ENCODE peak calls at places on chromosomes 2 and 18, in five cellular contexts. M is tibial nerve, W is GM23338, S is Panc1, Y is mammary epithelial cell. U is an unnamed sample. For H3K36me3, the result is how much of the 10 kb centered on the place peaks cover.

GRCh38 chr2:65545818-65546217 is 113.4 kb upstream of the SPRED2 start:
- DNase-seq in M (no peak), W (no peak), S (peak), Y (peak), U (peak)

GRCh38 chr2:9382604-9383235 is 40.6 kb downstream of the ITGB1BP1 start:
- DNase-seq in M (no peak), W (no peak), S (no peak), Y (no peak), U (no peak)

GRCh38 chr2:15652316-15653276 is 60.9 kb downstream of the DDX1 start:
- DNase-seq in M (no peak), W (no peak), S (no peak), Y (no peak), U (no peak)

GRCh38 chr2:163652741-163653140 is 83.1 kb downstream of the FIGN start:
- DNase-seq in M (no peak), W (no peak), S (no peak), Y (no peak), U (no peak)

GRCh38 chr18:73707035-73707434 is 440.6 kb downstream of the FBXO15 start:
- DNase-seq in M (no peak), W (no peak), S (no peak), Y (no peak), U (no peak)

GRCh38 chr2:215950009-215950408 is 63.3 kb downstream of the MREG start:
- DNase-seq in M (no peak), W (peak), S (no peak), Y (peak), U (peak)

GRCh38 chr2:230691005-230691647 is 21.5 kb upstream of the CAB39 start:
- DNase-seq in M (no peak), W (peak), S (no peak), Y (peak), U (peak)

GRCh38 chr2:163171786-163172549 is 333.4 kb upstream of the KCNH7 start:
- DNase-seq in M (no peak), W (peak), S (no peak), Y (peak), U (no peak)

GRCh38 chr18:24014062-24014985 is at the start of gene TTC39C:
- DNase-seq in M (peak), W (peak), S (no peak), Y (peak), U (no peak)

GRCh38 chr2:152036611-152037469 is 62.0 kb downstream of the CACNB4 start:
- DNase-seq in M (peak), W (peak), S (peak), Y (peak), U (no peak)

GRCh38 chr2:27943138-27943537 is 52.6 kb downstream of the BABAM2 start:
- DNase-seq in M (no peak), W (peak), S (no peak), Y (no peak), U (no peak)

GRCh38 chr18:69674292-69674877 is 273.3 kb downstream of the CD226 start:
- DNase-seq in M (no peak), W (no peak), S (no peak), Y (no peak), U (no peak)

GRCh38 chr2:117299451-117299850 is 515.0 kb upstream of the DDX18 start:
- DNase-seq in M (no peak), W (no peak), S (no peak), Y (no peak), U (no peak)

GRCh38 chr2:174181368-174181767 is 67.0 kb downstream of the OLA1 start:
- DNase-seq in M (no peak), W (no peak), S (no peak), Y (no peak), U (no peak)

GRCh38 chr2:128548461-128548891 is 229.8 kb upstream of the HS6ST1 start:
- DNase-seq in M (no peak), W (no peak), S (no peak), Y (no peak), U (no peak)

GRCh38 chr2:224359569-224359968 is 42.3 kb downstream of the FAM124B start:
- DNase-seq in M (no peak), W (peak), S (no peak), Y (no peak), U (no peak)

GRCh38 chr2:128286905-128287779 is 31.5 kb downstream of the HS6ST1 start:
- DNase-seq in M (no peak), W (no peak), S (no peak), Y (no peak), U (no peak)

GRCh38 chr2:8378016-8378810 is 303.6 kb upstream of the ID2 start:
- DNase-seq in M (no peak), W (no peak), S (no peak), Y (no peak), U (no peak)

GRCh38 chr2:191869178-191869577 is 22.3 kb upstream of the CAVIN2 start:
- DNase-seq in M (no peak), W (peak), S (no peak), Y (no peak), U (no peak)

GRCh38 chr2:24421668-24422067 is 61.3 kb upstream of the ITSN2 start:
- DNase-seq in M (peak), W (peak), S (no peak), Y (peak), U (no peak)

GRCh38 chr2:148020036-148020357 is 540 bp downstream of the ORC4 start:
- DNase-seq in M (no peak), W (no peak), S (no peak), Y (no peak), U (no peak)

GRCh38 chr2:227602358-227602757 is 3.7 kb downstream of the SCYGR2 start:
- DNase-seq in M (no peak), W (no peak), S (no peak), Y (no peak), U (no peak)

GRCh38 chr2:225337183-225337582 is 62.3 kb upstream of the NYAP2 start:
- DNase-seq in M (no peak), W (peak), S (no peak), Y (no peak), U (peak)

GRCh38 chr2:58620896-58621295 is 379.8 kb upstream of the FANCL start:
- DNase-seq in M (no peak), W (no peak), S (no peak), Y (no peak), U (no peak)

GRCh38 chr2:156826342-156826933 is 390.3 kb downstream of the GPD2 start:
- DNase-seq in M (no peak), W (no peak), S (no peak), Y (peak), U (peak)

GRCh38 chr2:37993135-37993534 is 68.0 kb downstream of the RMDN2 start:
- DNase-seq in M (no peak), W (peak), S (no peak), Y (no peak), U (no peak)

GRCh38 chr2:14401838-14402237 is 230.7 kb upstream of the LRATD1 start:
- DNase-seq in M (no peak), W (peak), S (no peak), Y (no peak), U (peak)

GRCh38 chr2:203583696-203584095 is 48.6 kb upstream of the RAPH1 start:
- DNase-seq in M (no peak), W (no peak), S (peak), Y (peak), U (peak)

GRCh38 chr2:105403785-105404698 is 5.2 kb upstream of the FHL2 start:
- DNase-seq in M (no peak), W (peak), S (peak), Y (peak), U (peak)

DNA sequence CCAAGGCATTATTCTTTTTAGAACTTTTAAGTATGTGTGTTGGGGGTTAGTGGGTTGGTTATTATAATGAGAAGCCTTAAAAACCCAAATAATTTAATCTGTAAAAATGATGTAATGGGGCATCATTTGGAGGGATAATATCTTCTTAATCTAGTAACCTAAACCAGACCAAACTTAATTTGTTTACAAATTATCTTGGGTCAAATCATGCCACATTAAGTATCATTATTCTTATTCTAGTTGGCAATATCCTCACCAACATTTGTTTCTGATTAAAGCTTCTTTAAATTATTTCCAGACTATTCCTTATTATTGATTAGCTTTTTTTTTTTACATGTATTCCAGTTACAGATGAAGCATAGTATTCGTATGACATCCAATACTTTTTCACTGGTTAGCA is 85.5 kb upstream of the VWC2L start:
- DNase-seq in M (no peak), W (no peak), S (no peak), Y (no peak), U (no peak)
- H3K4me3 ChIP-seq in M (no peak), W (no peak), S (no peak), Y (no peak), U (no peak)

GRCh38 chr2:110667061-110667460 is 10.8 kb downstream of the BUB1 start:
- DNase-seq in M (no peak), W (no peak), S (no peak), Y (no peak), U (no peak)

GRCh38 chr2:110662560-110662959 is 15.3 kb downstream of the BUB1 start:
- DNase-seq in M (no peak), W (no peak), S (no peak), Y (no peak), U (no peak)

GRCh38 chr2:110659248-110659647 is 18.6 kb downstream of the BUB1 start:
- DNase-seq in M (no peak), W (no peak), S (no peak), Y (no peak), U (no peak)

GRCh38 chr2:110660558-110660957 is 17.3 kb downstream of the BUB1 start:
- DNase-seq in M (no peak), W (no peak), S (no peak), Y (no peak), U (no peak)

GRCh38 chr2:110664135-110664534 is 13.7 kb downstream of the BUB1 start:
- DNase-seq in M (no peak), W (no peak), S (no peak), Y (no peak), U (no peak)
- H3K36me3 ChIP-seq in M (under half), W (half or more), S (half or more), Y (under half), U (under half)

GRCh38 chr2:44388877-44389276 is 27.1 kb downstream of the CAMKMT start:
- DNase-seq in M (no peak), W (no peak), S (no peak), Y (no peak), U (no peak)

GRCh38 chr2:44392338-44392943 is 30.7 kb downstream of the CAMKMT start:
- DNase-seq in M (peak), W (peak), S (peak), Y (peak), U (no peak)

DNA sequence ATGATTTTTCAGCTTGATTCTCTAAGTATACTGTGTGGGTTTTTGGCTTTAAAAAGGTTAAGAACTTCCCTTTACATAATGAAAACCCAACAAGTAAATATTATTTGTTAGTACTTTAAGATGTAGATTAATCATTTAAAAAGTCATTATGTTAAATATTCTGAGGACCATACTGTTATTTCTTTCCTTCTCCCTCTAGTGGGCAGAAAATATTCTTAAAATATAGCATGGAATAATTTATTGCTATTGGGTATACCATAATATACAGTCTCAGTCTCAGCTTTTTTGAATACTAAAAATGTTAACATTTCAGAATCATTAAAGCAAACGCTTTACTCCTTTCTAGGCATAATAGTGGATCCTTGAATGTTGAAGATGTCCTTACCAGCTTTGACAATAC is 28.1 kb downstream of the CAMKMT start:
- DNase-seq in M (no peak), W (no peak), S (no peak), Y (no peak), U (no peak)
- TF ChIP-seq CTCF in M (no peak), W (no peak), S (peak), Y (peak), U (peak)

GRCh38 chr2:20574423-20574911 is 76.4 kb downstream of the HS1BP3 start:
- DNase-seq in M (no peak), W (no peak), S (no peak), Y (no peak), U (no peak)

GRCh38 chr2:20574930-20575329 is 76.0 kb downstream of the HS1BP3 start:
- DNase-seq in M (no peak), W (no peak), S (no peak), Y (no peak), U (no peak)

GRCh38 chr2:20575414-20575813 is 75.5 kb downstream of the HS1BP3 start:
- DNase-seq in M (no peak), W (no peak), S (no peak), Y (no peak), U (no peak)

GRCh38 chr2:20576598-20577115 is 74.2 kb downstream of the HS1BP3 start:
- DNase-seq in M (no peak), W (no peak), S (no peak), Y (no peak), U (no peak)

DNA sequence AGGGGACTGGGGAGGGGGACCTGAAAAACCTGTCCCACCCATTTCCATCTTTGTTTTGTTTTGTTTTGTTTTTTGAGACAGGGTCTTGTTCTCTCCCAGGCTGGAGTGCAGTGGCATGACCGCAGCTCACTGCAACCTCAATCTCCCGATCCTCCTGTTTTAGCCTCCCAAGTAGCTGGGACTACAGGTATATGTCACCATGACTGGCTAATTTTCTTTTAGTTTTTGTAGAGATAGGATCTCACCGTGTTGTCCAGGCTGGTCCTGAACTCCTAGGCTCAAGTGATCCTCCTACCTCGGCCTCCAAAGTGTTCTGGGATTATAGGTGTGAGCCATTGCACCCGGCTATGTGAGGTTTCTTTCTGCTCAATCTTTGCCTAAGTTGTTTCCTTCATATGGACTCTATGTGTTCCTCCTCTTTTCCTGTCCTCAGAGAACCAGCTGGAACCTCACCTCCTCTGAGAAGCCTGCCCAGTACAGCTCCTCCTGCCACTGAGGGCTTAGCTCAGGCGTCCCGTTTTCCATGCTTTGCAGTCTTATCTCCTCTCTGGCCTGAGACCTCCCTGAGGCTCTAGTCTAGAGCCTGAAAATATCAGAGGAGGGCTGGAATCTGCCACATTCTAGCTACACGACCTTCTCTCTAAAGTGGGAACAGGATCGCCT is 74.8 kb downstream of the HS1BP3 start:
- DNase-seq in M (no peak), W (no peak), S (no peak), Y (no peak), U (no peak)
- H3K4me3 ChIP-seq in M (no peak), W (no peak), S (no peak), Y (no peak), U (no peak)

DNA sequence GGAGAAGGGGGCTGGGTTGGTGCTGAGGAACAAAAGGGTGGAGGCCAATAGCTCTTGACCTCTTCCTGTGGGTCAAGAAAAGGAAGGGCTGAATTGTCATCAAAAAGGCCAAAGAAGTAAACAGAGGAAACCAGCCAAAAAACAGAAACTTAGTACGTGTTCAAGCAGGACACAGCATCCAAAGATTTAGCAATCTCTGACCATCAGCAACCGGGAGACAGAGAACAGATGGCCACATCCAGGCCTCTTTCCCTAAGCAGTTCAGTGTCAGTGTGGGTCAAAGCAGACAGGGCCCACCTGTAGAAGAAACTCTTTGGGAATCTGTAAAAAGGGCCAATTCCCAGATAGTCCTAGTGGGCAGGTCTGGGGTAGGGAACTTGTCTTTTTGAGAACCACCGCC is 2.8 kb downstream of the DNPEP start:
- DNase-seq in M (no peak), W (no peak), S (no peak), Y (no peak), U (no peak)
- H3K36me3 ChIP-seq in M (half or more), W (under half), S (under half), Y (under half), U (under half)

DNA sequence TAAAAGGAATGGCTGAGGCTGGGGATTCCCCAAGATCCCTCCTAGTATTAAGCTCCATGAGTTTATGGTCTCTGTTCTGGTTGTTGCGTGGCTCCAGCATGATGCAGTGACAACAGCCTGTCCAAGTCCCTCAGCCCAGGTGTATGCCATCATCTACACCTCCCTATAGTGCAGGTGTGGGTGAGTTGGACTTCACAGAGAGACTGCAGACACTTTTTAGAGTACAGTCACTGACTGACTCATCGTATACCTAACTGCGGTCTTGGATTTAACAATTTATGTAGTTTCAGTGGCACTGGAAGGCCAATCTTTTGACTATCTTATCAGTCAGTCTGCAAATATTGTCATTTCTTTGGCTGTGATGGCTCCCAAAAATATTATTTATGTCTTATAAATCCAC is 415.0 kb downstream of the TMX3 start:
- DNase-seq in M (no peak), W (no peak), S (no peak), Y (peak), U (no peak)
- TF ChIP-seq CTCF in M (no peak), W (no peak), S (no peak), Y (no peak), U (no peak)